ENCODE peak calls at places on chromosomes 12 and 14, in seven cellular contexts. One of them, this sample, is unnamed.

GRCh38 chr14:56150645-56151345 is 32.6 kb downstream of the PELI2 start:
- DNase-seq in SK-N-SH: no peak
- DNase-seq in stomach: no peak
- DNase-seq in HepG2: no peak
- DNase-seq in mesenchymal stem cell: no peak
- DNase-seq in endodermal cell: no peak
- DNase-seq in thoracic aorta: no peak
- DNase-seq in this sample: no peak

GRCh38 chr12:77772606-77773298 is 57.9 kb upstream of the NAV3 start:
- DNase-seq in mesenchymal stem cell: no peak
- DNase-seq in endodermal cell: no peak
- DNase-seq in HepG2: no peak
- DNase-seq in SK-N-SH: no peak
- DNase-seq in stomach: no peak
- DNase-seq in thoracic aorta: no peak
- DNase-seq in this sample: no peak

GRCh38 chr14:32384464-32384863 is 55.4 kb downstream of the AKAP6 start:
- DNase-seq in SK-N-SH: no peak
- DNase-seq in endodermal cell: no peak
- DNase-seq in stomach: no peak
- DNase-seq in thoracic aorta: no peak
- DNase-seq in HepG2: no peak
- DNase-seq in mesenchymal stem cell: no peak
- DNase-seq in this sample: no peak

GRCh38 chr12:57033428-57033827 is 16.5 kb downstream of the MYO1A start:
- DNase-seq in HepG2: no peak
- DNase-seq in thoracic aorta: no peak
- DNase-seq in SK-N-SH: no peak
- DNase-seq in mesenchymal stem cell: no peak
- DNase-seq in stomach: no peak
- DNase-seq in endodermal cell: peak
- DNase-seq in this sample: no peak

GRCh38 chr14:71623939-71624338 is 308.3 kb upstream of the RGS6 start:
- DNase-seq in thoracic aorta: no peak
- DNase-seq in HepG2: peak
- DNase-seq in SK-N-SH: no peak
- DNase-seq in endodermal cell: no peak
- DNase-seq in stomach: no peak
- DNase-seq in mesenchymal stem cell: no peak
- DNase-seq in this sample: no peak

GRCh38 chr12:24200013-24200412 is 250.5 kb upstream of the SOX5 start:
- DNase-seq in HepG2: no peak
- DNase-seq in mesenchymal stem cell: no peak
- DNase-seq in endodermal cell: no peak
- DNase-seq in stomach: no peak
- DNase-seq in SK-N-SH: no peak
- DNase-seq in thoracic aorta: no peak
- DNase-seq in this sample: no peak

GRCh38 chr12:591571-592505 is 71.4 kb downstream of the NINJ2 start:
- DNase-seq in stomach: peak
- DNase-seq in HepG2: peak
- DNase-seq in SK-N-SH: peak
- DNase-seq in mesenchymal stem cell: no peak
- DNase-seq in thoracic aorta: no peak
- DNase-seq in endodermal cell: no peak
- DNase-seq in this sample: no peak

GRCh38 chr14:66165337-66165736 is 320.8 kb upstream of the CCDC196 start:
- DNase-seq in stomach: no peak
- DNase-seq in HepG2: no peak
- DNase-seq in endodermal cell: no peak
- DNase-seq in mesenchymal stem cell: no peak
- DNase-seq in thoracic aorta: no peak
- DNase-seq in SK-N-SH: no peak
- DNase-seq in this sample: no peak

GRCh38 chr14:23207146-23207540 is 23.7 kb upstream of the SLC7A8 start:
- DNase-seq in HepG2: no peak
- DNase-seq in stomach: no peak
- DNase-seq in SK-N-SH: no peak
- DNase-seq in endodermal cell: no peak
- DNase-seq in mesenchymal stem cell: no peak
- DNase-seq in thoracic aorta: no peak
- DNase-seq in this sample: no peak

GRCh38 chr14:48925184-48925583 is 661.0 kb downstream of the RPS29 start:
- DNase-seq in thoracic aorta: no peak
- DNase-seq in SK-N-SH: no peak
- DNase-seq in endodermal cell: no peak
- DNase-seq in HepG2: no peak
- DNase-seq in stomach: no peak
- DNase-seq in mesenchymal stem cell: no peak
- DNase-seq in this sample: no peak

GRCh38 chr12:5083955-5084849 is 40.5 kb downstream of the KCNA5 start:
- DNase-seq in HepG2: peak
- DNase-seq in mesenchymal stem cell: peak
- DNase-seq in thoracic aorta: no peak
- DNase-seq in stomach: no peak
- DNase-seq in endodermal cell: peak
- DNase-seq in SK-N-SH: peak
- DNase-seq in this sample: peak

GRCh38 chr12:55060470-55060869 is 40.7 kb downstream of the NEUROD4 start:
- DNase-seq in endodermal cell: peak
- DNase-seq in SK-N-SH: no peak
- DNase-seq in stomach: no peak
- DNase-seq in HepG2: no peak
- DNase-seq in thoracic aorta: no peak
- DNase-seq in mesenchymal stem cell: no peak
- DNase-seq in this sample: no peak

GRCh38 chr12:42135264-42135814 is 9.3 kb downstream of the GXYLT1 start:
- DNase-seq in HepG2: no peak
- DNase-seq in endodermal cell: no peak
- DNase-seq in thoracic aorta: no peak
- DNase-seq in mesenchymal stem cell: peak
- DNase-seq in SK-N-SH: no peak
- DNase-seq in stomach: no peak
- DNase-seq in this sample: no peak

GRCh38 chr12:55681142-55682077 is 26.3 kb downstream of the ITGA7 start:
- DNase-seq in stomach: peak
- DNase-seq in thoracic aorta: peak
- DNase-seq in mesenchymal stem cell: peak
- DNase-seq in endodermal cell: peak
- DNase-seq in HepG2: peak
- DNase-seq in SK-N-SH: no peak
- DNase-seq in this sample: no peak

GRCh38 chr12:99121476-99121965 is 476.4 kb downstream of the APAF1 start:
- DNase-seq in thoracic aorta: no peak
- DNase-seq in HepG2: no peak
- DNase-seq in mesenchymal stem cell: no peak
- DNase-seq in SK-N-SH: no peak
- DNase-seq in stomach: no peak
- DNase-seq in endodermal cell: no peak
- DNase-seq in this sample: no peak

GRCh38 chr12:53806689-53807088 is 54.9 kb upstream of the CISTR start:
- DNase-seq in endodermal cell: no peak
- DNase-seq in mesenchymal stem cell: peak
- DNase-seq in thoracic aorta: no peak
- DNase-seq in SK-N-SH: no peak
- DNase-seq in HepG2: no peak
- DNase-seq in stomach: no peak
- DNase-seq in this sample: no peak

GRCh38 chr12:68919581-68920239 is 13.3 kb downstream of the CPM start:
- DNase-seq in thoracic aorta: no peak
- DNase-seq in SK-N-SH: no peak
- DNase-seq in mesenchymal stem cell: no peak
- DNase-seq in HepG2: no peak
- DNase-seq in endodermal cell: no peak
- DNase-seq in stomach: no peak
- DNase-seq in this sample: no peak

GRCh38 chr12:53267309-53268008 is 640 bp upstream of the ESPL1 start:
- DNase-seq in SK-N-SH: no peak
- DNase-seq in endodermal cell: no peak
- DNase-seq in mesenchymal stem cell: no peak
- DNase-seq in thoracic aorta: no peak
- DNase-seq in HepG2: no peak
- DNase-seq in stomach: no peak
- DNase-seq in this sample: no peak

GRCh38 chr12:102016472-102016871 is 45.3 kb downstream of the WASHC3 start:
- DNase-seq in SK-N-SH: no peak
- DNase-seq in stomach: no peak
- DNase-seq in endodermal cell: no peak
- DNase-seq in mesenchymal stem cell: no peak
- DNase-seq in thoracic aorta: no peak
- DNase-seq in HepG2: no peak
- DNase-seq in this sample: no peak

DNA sequence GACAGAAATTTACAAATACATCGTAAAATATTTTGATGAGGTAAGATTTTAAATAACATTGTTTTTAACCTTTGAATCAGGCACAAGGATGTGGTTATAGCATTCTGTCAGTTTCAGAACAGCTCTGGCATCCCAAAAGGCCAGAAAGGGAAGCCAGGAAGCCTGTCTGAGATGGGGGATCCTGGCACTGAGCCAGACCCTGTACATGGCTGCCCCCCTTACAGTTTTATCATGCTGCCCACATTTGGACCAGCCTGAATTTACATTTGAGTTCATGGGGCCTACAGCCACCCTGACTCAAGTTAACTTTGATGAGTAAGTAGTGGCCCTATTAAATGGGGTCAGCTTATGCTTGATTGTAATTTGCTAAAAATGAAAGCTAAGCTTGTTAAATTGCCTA is 155.6 kb downstream of the PLXNC1 start:
- DNase-seq in HepG2: no peak
- DNase-seq in SK-N-SH: no peak
- DNase-seq in endodermal cell: no peak
- DNase-seq in stomach: no peak
- DNase-seq in mesenchymal stem cell: no peak
- DNase-seq in thoracic aorta: no peak
- DNase-seq in this sample: no peak
- H3K27ac ChIP-seq in HepG2: no peak
- H3K27ac ChIP-seq in SK-N-SH: no peak
- H3K27ac ChIP-seq in endodermal cell: no peak
- H3K27ac ChIP-seq in stomach: no peak
- H3K27ac ChIP-seq in mesenchymal stem cell: no peak
- H3K27ac ChIP-seq in thoracic aorta: peak
- H3K27ac ChIP-seq in this sample: no peak

DNA sequence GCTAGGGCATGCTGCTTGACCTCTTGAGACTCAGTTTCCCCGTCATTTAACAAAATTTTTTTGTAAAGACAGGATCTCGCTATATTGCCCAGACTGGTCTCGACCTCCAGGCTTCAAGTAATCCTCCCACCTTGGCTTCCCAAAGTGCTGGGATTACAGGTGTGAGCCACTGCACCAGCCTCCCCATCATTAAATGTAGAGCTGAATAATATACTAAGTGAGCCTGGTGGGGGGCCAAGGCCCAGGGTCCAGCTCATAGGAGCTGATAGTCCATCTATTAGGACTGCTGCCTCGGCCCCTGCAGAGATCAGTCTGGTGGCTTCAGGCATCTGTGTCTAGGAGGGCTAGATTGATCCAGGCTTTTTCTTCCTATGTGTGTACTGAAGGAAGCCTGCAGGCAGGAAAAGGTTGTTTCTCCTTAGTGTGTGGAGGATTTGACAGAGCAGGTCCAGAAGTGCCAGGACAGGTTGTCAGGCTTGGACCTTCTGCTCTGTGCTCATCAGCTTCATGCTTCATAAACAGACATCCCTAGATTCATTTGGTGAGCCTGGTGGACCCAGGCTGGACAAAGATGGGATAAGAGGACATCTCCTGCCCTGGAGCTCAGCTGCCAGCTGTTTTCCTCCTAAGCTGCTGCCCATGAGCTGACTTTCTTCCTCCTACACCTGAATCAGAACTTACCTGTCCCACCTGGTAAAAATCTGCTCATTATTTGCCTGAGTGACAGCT is 135.4 kb downstream of the ZFP36L1 start:
- DNase-seq in SK-N-SH: no peak
- DNase-seq in stomach: no peak
- DNase-seq in endodermal cell: no peak
- DNase-seq in mesenchymal stem cell: no peak
- DNase-seq in HepG2: no peak
- DNase-seq in thoracic aorta: no peak
- DNase-seq in this sample: no peak
- H3K27ac ChIP-seq in SK-N-SH: no peak
- H3K27ac ChIP-seq in stomach: no peak
- H3K27ac ChIP-seq in endodermal cell: no peak
- H3K27ac ChIP-seq in mesenchymal stem cell: no peak
- H3K27ac ChIP-seq in HepG2: no peak
- H3K27ac ChIP-seq in thoracic aorta: no peak
- H3K27ac ChIP-seq in this sample: no peak

DNA sequence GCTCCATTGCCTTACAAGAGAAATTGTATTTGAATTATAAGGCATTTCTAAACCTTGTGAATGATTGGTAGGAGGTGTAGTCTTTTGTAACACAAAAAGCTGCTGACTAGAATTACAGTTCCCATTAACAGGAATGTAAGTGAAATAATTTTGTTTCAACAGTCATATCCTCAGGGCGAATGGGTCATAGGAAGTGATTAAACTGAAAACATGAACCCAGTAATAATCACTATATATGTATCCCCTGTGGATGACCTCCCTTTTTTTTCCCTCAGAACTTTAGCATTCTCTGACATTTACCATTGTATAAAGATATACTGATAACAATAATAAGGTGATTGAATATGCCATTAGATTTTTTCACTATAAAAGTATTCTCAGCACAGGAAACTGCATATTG is 312.3 kb downstream of the ATP23 start:
- DNase-seq in endodermal cell: no peak
- DNase-seq in HepG2: no peak
- DNase-seq in stomach: no peak
- DNase-seq in SK-N-SH: no peak
- DNase-seq in thoracic aorta: no peak
- DNase-seq in mesenchymal stem cell: no peak
- DNase-seq in this sample: no peak
- H3K27ac ChIP-seq in endodermal cell: no peak
- H3K27ac ChIP-seq in HepG2: no peak
- H3K27ac ChIP-seq in stomach: no peak
- H3K27ac ChIP-seq in SK-N-SH: no peak
- H3K27ac ChIP-seq in thoracic aorta: no peak
- H3K27ac ChIP-seq in mesenchymal stem cell: no peak
- H3K27ac ChIP-seq in this sample: no peak

DNA sequence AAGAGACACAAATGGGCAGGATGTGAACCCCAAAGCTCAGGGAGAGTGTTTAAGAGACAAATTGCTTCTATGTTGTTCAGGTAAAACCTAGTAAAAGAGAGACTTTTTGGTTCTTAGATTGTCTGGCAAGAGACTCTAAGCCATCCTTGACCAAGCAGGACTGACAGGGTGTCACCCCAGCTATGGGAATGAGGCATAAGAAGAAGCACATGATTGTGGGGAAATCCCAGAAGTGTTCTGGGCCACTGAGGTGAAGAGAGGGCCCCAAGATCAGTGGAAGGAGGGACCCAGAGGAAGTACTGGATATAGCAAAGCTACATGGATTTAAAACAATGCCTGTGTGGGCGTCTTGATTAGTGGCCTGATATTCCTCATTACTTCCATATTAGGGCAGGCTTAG is 99.0 kb downstream of the SAMD4A start:
- DNase-seq in stomach: no peak
- DNase-seq in thoracic aorta: no peak
- DNase-seq in SK-N-SH: no peak
- DNase-seq in endodermal cell: no peak
- DNase-seq in HepG2: no peak
- DNase-seq in mesenchymal stem cell: no peak
- DNase-seq in this sample: no peak
- H3K27ac ChIP-seq in stomach: no peak
- H3K27ac ChIP-seq in thoracic aorta: no peak
- H3K27ac ChIP-seq in SK-N-SH: peak
- H3K27ac ChIP-seq in endodermal cell: no peak
- H3K27ac ChIP-seq in HepG2: no peak
- H3K27ac ChIP-seq in mesenchymal stem cell: no peak
- H3K27ac ChIP-seq in this sample: no peak

This sample was measured in substantia nigra.